ENCODE peak calls at places on chromosomes 4 and X, in nine cellular contexts. U is MM.1S, Z is MCF 10A, B is uterus, E is lower lobe of right lung, K is GM20000, M is NB4, G is H9, H is fibroblast of the aortic adventitia. N is an unnamed sample.

GRCh38 chrX:8987672-8988250 is 46.2 kb downstream of the FAM9B start:
- DNase-seq in G (no peak), K (no peak), M (no peak), E (no peak), Z (no peak), H (no peak), U (peak; percentile 86), B (no peak), N (no peak)

GRCh38 chr4:78543424-78544238 is 7.9 kb upstream of the ANXA3 start:
- DNase-seq in M (no peak), K (no peak), E (no peak), U (no peak), Z (no peak), H (no peak), B (no peak), G (no peak), N (no peak)

GRCh38 chr4:128958194-128958593 is 135.1 kb downstream of the SCLT1 start:
- DNase-seq in K (no peak), B (no peak), Z (no peak), G (no peak), H (no peak), M (peak; percentile 36), E (no peak), U (no peak), N (no peak)

GRCh38 chr4:41160856-41161255 is 53.5 kb downstream of the APBB2 start:
- DNase-seq in K (no peak), Z (no peak), B (no peak), G (no peak), H (peak; percentile 43), E (no peak), M (no peak), U (no peak), N (no peak)

GRCh38 chr4:39565925-39566630 is 38.8 kb upstream of the UGDH start:
- DNase-seq in U (no peak), Z (peak; percentile 40), G (no peak), B (no peak), H (peak; percentile 84), K (no peak), E (no peak), M (no peak), N (no peak)

GRCh38 chrX:39766882-39767281 is 330.9 kb downstream of the BCOR start:
- DNase-seq in G (no peak), Z (no peak), E (no peak), K (no peak), M (no peak), B (no peak), H (no peak), U (no peak), N (no peak)

GRCh38 chrX:72105436-72105835 is 26.3 kb downstream of the RTL5 start:
- DNase-seq in U (peak; percentile 78), H (no peak), Z (no peak), B (no peak), E (no peak), K (no peak), M (no peak), G (no peak), N (no peak)

GRCh38 chr4:148704291-148704690 is 262.1 kb upstream of the NR3C2 start:
- DNase-seq in Z (no peak), G (no peak), E (no peak), K (no peak), M (no peak), H (no peak), B (no peak), U (no peak), N (no peak)

GRCh38 chr4:154315741-154316140 is 175.9 kb downstream of the DCHS2 start:
- DNase-seq in H (no peak), U (no peak), Z (no peak), M (no peak), E (no peak), B (no peak), G (no peak), K (no peak), N (no peak)

GRCh38 chr4:4859010-4859798 is at the start of gene MSX1:
- DNase-seq in Z (peak; percentile 86), E (peak; percentile 87), M (peak; percentile 94), U (peak; percentile 89), B (peak; percentile 92), K (peak; percentile 93), G (peak; percentile 96), H (peak; percentile 83), N (peak; percentile 94)

GRCh38 chr4:40553995-40554394 is 75.7 kb downstream of the RBM47 start:
- DNase-seq in K (no peak), Z (no peak), M (peak; percentile 86), U (no peak), E (no peak), G (no peak), B (no peak), H (no peak), N (no peak)

GRCh38 chrX:16825306-16826035 is 39.2 kb downstream of the TXLNG start:
- DNase-seq in U (no peak), H (peak; percentile 49), G (no peak), B (no peak), Z (peak; percentile 24), E (no peak), K (no peak), M (no peak), N (no peak)

GRCh38 chr4:141247430-141247780 is 26.7 kb downstream of the ZNF330 start:
- DNase-seq in Z (no peak), E (no peak), G (no peak), H (peak; percentile 7), K (no peak), U (no peak), M (no peak), B (no peak), N (no peak)

GRCh38 chr4:30103455-30103854 is 616.7 kb upstream of the PCDH7 start:
- DNase-seq in G (no peak), U (no peak), Z (peak; percentile 28), M (no peak), E (no peak), B (no peak), H (peak; percentile 18), K (no peak), N (no peak)

GRCh38 chr4:10977534-10977933 is 293.0 kb upstream of the CLNK start:
- DNase-seq in Z (no peak), H (no peak), E (no peak), U (no peak), M (peak; percentile 33), B (no peak), K (peak; percentile 25), G (no peak), N (no peak)

GRCh38 chr4:105662935-105663675 is 45.4 kb downstream of the INTS12 start:
- DNase-seq in K (no peak), E (no peak), U (peak; percentile 59), H (no peak), M (no peak), B (no peak), Z (no peak), G (no peak), N (no peak)

GRCh38 chr4:105670684-105671083 is 37.8 kb downstream of the INTS12 start:
- DNase-seq in K (no peak), U (no peak), H (no peak), M (no peak), E (no peak), Z (no peak), G (no peak), B (no peak), N (no peak)

GRCh38 chr4:105661028-105661427 is 47.5 kb downstream of the INTS12 start:
- DNase-seq in B (no peak), K (no peak), G (no peak), U (no peak), H (no peak), M (no peak), Z (no peak), E (no peak), N (no peak)

DNA sequence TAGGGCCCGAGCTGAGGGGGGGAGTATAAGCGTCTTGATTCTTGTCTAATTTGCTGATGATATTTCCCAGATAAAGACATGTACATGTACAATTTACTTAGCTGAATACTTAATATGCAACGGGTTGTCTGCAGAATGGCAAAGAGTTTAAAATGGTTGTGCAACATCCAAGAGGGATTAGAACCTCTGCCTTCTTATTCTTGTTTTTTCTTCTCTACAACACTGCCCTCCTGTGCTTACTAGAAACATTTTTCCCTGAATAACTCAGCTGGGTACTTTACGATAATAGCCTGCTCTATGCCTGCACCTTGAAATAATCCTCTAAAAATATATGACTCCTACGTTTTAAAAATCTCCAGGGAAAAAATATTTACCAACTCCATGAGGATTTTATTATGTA is 41.8 kb downstream of the INTS12 start:
- DNase-seq in U (peak; percentile 43), M (peak; percentile 37), E (no peak), H (peak; percentile 10), Z (peak; percentile 51), G (no peak), B (no peak), K (peak; percentile 29), N (no peak)
- TF ChIP-seq CTCF in U (peak; percentile 45), M (no peak), E (peak; percentile 30), H (no peak), Z (peak; percentile 25), G (peak; percentile 60), B (peak; percentile 8), K (peak; percentile 22), N (no peak)

GRCh38 chr4:151942971-151943370 is 182.2 kb upstream of the GATB start:
- DNase-seq in U (no peak), M (no peak), G (no peak), B (no peak), Z (no peak), E (no peak), K (no peak), H (no peak), N (no peak)
- TF ChIP-seq CTCF in U (no peak), M (no peak), G (no peak), B (no peak), Z (no peak), E (no peak), K (no peak), H (no peak), N (no peak)

DNA sequence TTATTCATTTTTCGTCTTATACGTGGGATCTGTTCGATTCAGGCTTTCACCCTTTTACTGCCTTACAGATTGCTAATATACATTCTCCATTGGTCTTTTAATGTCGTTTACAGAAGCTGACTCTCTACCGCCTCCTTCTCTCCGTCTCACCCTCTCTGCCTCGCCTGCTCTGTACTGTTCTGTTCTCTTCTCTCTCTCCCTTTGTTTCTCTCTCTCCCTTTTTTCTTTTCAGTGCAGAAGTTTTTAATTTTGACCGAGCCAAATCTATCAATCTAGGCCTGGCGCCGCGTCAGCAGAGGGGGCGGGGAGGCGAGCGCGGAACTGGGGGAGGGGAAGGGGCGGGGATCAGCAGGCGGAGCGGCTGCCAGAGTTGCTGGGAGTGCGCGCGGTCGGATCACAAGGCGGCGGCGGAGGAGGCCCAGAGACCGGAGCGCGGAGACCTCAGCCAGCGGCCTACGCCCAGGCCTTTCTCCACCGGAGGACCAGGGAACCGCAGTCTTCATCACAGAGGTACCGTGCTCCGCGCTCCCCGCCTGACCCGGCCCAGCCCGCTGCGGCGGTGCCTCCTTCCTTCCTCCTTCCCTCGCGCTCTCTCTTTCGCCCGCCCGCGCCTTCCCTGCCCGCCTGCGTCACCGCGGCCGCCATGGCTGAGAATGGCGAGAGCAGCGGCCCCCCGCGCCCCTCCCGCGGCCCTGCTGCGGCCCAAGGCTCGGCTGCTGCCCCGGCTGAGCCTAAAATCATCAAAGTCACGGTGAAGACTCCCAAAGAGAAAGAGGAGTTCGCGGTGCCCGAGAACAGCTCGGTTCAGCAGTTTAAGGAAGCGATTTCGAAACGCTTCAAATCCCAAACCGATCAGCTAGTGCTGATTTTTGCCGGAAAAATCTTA is at the start of gene UBQLN2:
- DNase-seq in E (peak; percentile 87), M (peak; percentile 85), G (peak; percentile 71), K (peak; percentile 57), Z (peak; percentile 71), U (peak; percentile 66), B (peak; percentile 78), H (peak; percentile 80), N (peak; percentile 77)
- TF ChIP-seq CTCF in E (no peak), M (no peak), G (no peak), K (no peak), Z (no peak), U (peak; percentile 23), B (no peak), H (peak; percentile 50), N (no peak)

GRCh38 chrX:28590394-28590793 is 3.1 kb downstream of the IL1RAPL1 start:
- DNase-seq in E (no peak), M (no peak), G (no peak), H (peak; percentile 27), U (no peak), K (no peak), B (no peak), Z (no peak), N (no peak)
- TF ChIP-seq CTCF in E (no peak), M (no peak), G (peak; percentile 17), H (peak; percentile 24), U (no peak), K (no peak), B (no peak), Z (no peak), N (no peak)

N was measured in nephron progenitor cell.